ENCODE peak calls at places on chromosomes 3 and 15, in five cellular contexts. Y is activated T-cell treated with anti-CD3 and anti-CD28 coated beads for 1 hour; D is stimulated activated naive B cell treated with anti-CD40 and anti-IgM and Interleukin-4, amounts not matched to agents 10 μg/mL and 1 μg/mL and 100 μg/mL, for 72 hours; X is RWPE1; V is DMS79. A is an unnamed sample.

GRCh38 chr3:38497026-38497425 is 886 bp downstream of the EXOG start:
- DNase-seq in Y (no peak), X (peak; percentile 23), D (no peak), V (no peak), A (no peak)

GRCh38 chr3:110789315-110789714 is 282.3 kb upstream of the NECTIN3 start:
- DNase-seq in Y (no peak), X (no peak), V (no peak), D (no peak), A (no peak)

GRCh38 chr3:174536319-174536718 is 322.8 kb upstream of the NAALADL2 start:
- DNase-seq in D (no peak), X (no peak), V (no peak), Y (no peak), A (no peak)

GRCh38 chr3:32288819-32289218 is 50.3 kb downstream of the CMTM8 start:
- DNase-seq in D (no peak), V (no peak), X (no peak), Y (no peak), A (no peak)

GRCh38 chr15:52558196-52558595 is 10.6 kb downstream of the ARPP19 start:
- DNase-seq in X (peak; percentile 72), D (peak; percentile 36), Y (no peak), V (no peak), A (no peak)

GRCh38 chr3:170330366-170330765 is 27.1 kb upstream of the SKIL start:
- DNase-seq in Y (no peak), X (peak; percentile 75), V (no peak), D (no peak), A (peak; percentile 47)

GRCh38 chr15:60529332-60529731 is 50.4 kb upstream of the ICE2 start:
- DNase-seq in Y (no peak), X (no peak), V (no peak), D (no peak), A (no peak)

GRCh38 chr3:140167600-140168281 is 232.8 kb downstream of the CLSTN2 start:
- DNase-seq in D (no peak), X (no peak), Y (no peak), V (no peak), A (no peak)

GRCh38 chr3:172084871-172085556 is 45.6 kb downstream of the FNDC3B start:
- DNase-seq in V (no peak), Y (no peak), X (no peak), D (no peak), A (no peak)

GRCh38 chr15:62404194-62404985 is 239.3 kb upstream of the C2CD4B start:
- DNase-seq in V (peak; percentile 72), Y (no peak), D (no peak), X (no peak), A (no peak)

GRCh38 chr3:39183231-39184080 is 8.9 kb downstream of the XIRP1 start:
- DNase-seq in Y (no peak), V (no peak), D (no peak), X (no peak), A (no peak)

GRCh38 chr3:100525753-100526612 is 33.6 kb downstream of the TMEM45A start:
- DNase-seq in Y (no peak), D (no peak), V (no peak), X (peak; percentile 79), A (peak; percentile 63)

GRCh38 chr3:189754356-189754755 is 123.2 kb downstream of the TP63 start:
- DNase-seq in V (no peak), X (no peak), Y (no peak), D (no peak), A (no peak)

GRCh38 chr3:107846282-107846852 is 244.5 kb downstream of the CD47 start:
- DNase-seq in V (no peak), D (no peak), Y (peak; percentile 17), X (peak; percentile 61), A (peak; percentile 38)

GRCh38 chr3:181488536-181488935 is 223.2 kb upstream of the SOX2 start:
- DNase-seq in Y (no peak), D (no peak), X (no peak), V (no peak), A (no peak)

GRCh38 chr3:16369885-16370284 is 104.9 kb downstream of the OXNAD1 start:
- DNase-seq in X (no peak), V (no peak), D (no peak), Y (no peak), A (no peak)

A was measured in H54.